ENCODE peak calls at places on chromosomes 12 and 14, in seven cellular contexts. D is EL; M is KBM-7; R is smooth muscle cell of the brain vasculature; S is activated CD4-positive, alpha-beta memory T cell treated with anti-CD3 and anti-CD28 coated beads, Interleukin-2, amount 10 ng/mL, durations not matched to agents 7 days and 5 days; T is tibial artery; X is stimulated activated naive B cell treated with anti-CD40 and anti-IgM and Interleukin-4, amounts not matched to agents 10 μg/mL and 1 μg/mL and 100 μg/mL, for 72 hours. O is an unnamed sample.

GRCh38 chr12:54051916-54052744 is 1.5 kb upstream of the HOXC4 start:
- DNase-seq in S (no peak), R (no peak), D (no peak), M (no peak), T (no peak), X (no peak), O (no peak)

GRCh38 chr14:104087981-104088850 is 2.7 kb downstream of the ASPG start:
- DNase-seq in M (no peak), T (peak; percentile 16), R (no peak), S (no peak), D (no peak), X (no peak), O (no peak)

GRCh38 chr14:101862711-101863110 is 101.2 kb downstream of the PPP2R5C start:
- DNase-seq in M (no peak), R (no peak), X (no peak), D (no peak), T (no peak), S (no peak), O (no peak)

GRCh38 chr12:11633968-11634367 is 15.5 kb upstream of the ETV6 start:
- DNase-seq in T (no peak), X (no peak), D (peak; percentile 57), M (no peak), R (no peak), S (no peak), O (no peak)

GRCh38 chr14:19800282-19801117 is 3.1 kb upstream of the OR4N2 start:
- DNase-seq in R (no peak), M (no peak), S (no peak), X (no peak), D (no peak), T (no peak), O (no peak)

GRCh38 chr12:108854055-108854452 is 3.3 kb downstream of the SSH1 start:
- DNase-seq in M (no peak), T (peak; percentile 79), S (no peak), R (no peak), D (peak; percentile 93), X (no peak), O (no peak)

GRCh38 chr14:78933948-78934524 is 763.9 kb downstream of the NRXN3 start:
- DNase-seq in T (no peak), S (no peak), M (peak; percentile 68), R (peak; percentile 23), X (no peak), D (peak; percentile 53), O (no peak)

GRCh38 chr14:85531141-85531593 is 1.2 kb downstream of the FLRT2 start:
- DNase-seq in D (peak; percentile 79), S (no peak), M (no peak), R (no peak), T (no peak), X (no peak), O (no peak)

GRCh38 chr12:78584695-78585094 is 279.9 kb upstream of the SYT1 start:
- DNase-seq in R (no peak), T (no peak), S (no peak), D (peak; percentile 29), X (no peak), M (peak; percentile 11), O (no peak)

GRCh38 chr12:96698965-96699364 is 208.1 kb upstream of the NEDD1 start:
- DNase-seq in M (no peak), T (no peak), R (no peak), X (no peak), D (no peak), S (no peak), O (no peak)

GRCh38 chr14:51304428-51304827 is 64.4 kb downstream of the TMX1 start:
- DNase-seq in X (no peak), D (peak; percentile 76), M (no peak), S (no peak), R (no peak), T (no peak), O (no peak)

GRCh38 chr14:55715889-55716288 is 135.9 kb downstream of the KTN1 start:
- DNase-seq in S (no peak), X (no peak), R (peak; percentile 24), D (peak; percentile 93), T (peak; percentile 78), M (no peak), O (no peak)

GRCh38 chr12:99910342-99910741 is 74.4 kb downstream of the ANKS1B start:
- DNase-seq in X (no peak), M (no peak), T (no peak), S (no peak), R (no peak), D (no peak), O (no peak)

GRCh38 chr12:47032644-47033043 is 46.8 kb upstream of the PCED1B start:
- DNase-seq in S (no peak), X (no peak), D (peak; percentile 65), T (no peak), M (peak; percentile 80), R (peak; percentile 39), O (peak; percentile 14)

GRCh38 chr12:25997401-25997973 is 39.0 kb downstream of the RASSF8 start:
- DNase-seq in M (no peak), R (no peak), D (peak; percentile 95), T (no peak), S (no peak), X (no peak), O (no peak)

GRCh38 chr12:129161511-129161910 is 308.2 kb downstream of the GLT1D1 start:
- DNase-seq in M (no peak), S (no peak), R (no peak), X (no peak), T (no peak), D (no peak), O (no peak)

GRCh38 chr12:82299617-82300016 is 58.6 kb downstream of the CCDC59 start:
- DNase-seq in T (no peak), S (no peak), D (no peak), R (no peak), X (no peak), M (no peak), O (no peak)

GRCh38 chr12:10214131-10214876 is 1.6 kb downstream of the GABARAPL1 start:
- DNase-seq in S (no peak), R (no peak), T (no peak), D (peak; percentile 65), X (no peak), M (no peak), O (no peak)

GRCh38 chr12:2737656-2738241 is 57.0 kb upstream of the FKBP4 start:
- DNase-seq in T (no peak), X (no peak), M (no peak), R (no peak), S (no peak), D (no peak), O (no peak)

GRCh38 chr12:22228022-22228875 is 106.3 kb downstream of the ST8SIA1 start:
- DNase-seq in S (no peak), X (no peak), R (no peak), M (no peak), D (no peak), T (no peak), O (no peak)

GRCh38 chr12:114916124-114916523 is 232.1 kb upstream of the TBX3 start:
- DNase-seq in M (no peak), T (no peak), S (no peak), R (no peak), X (no peak), D (peak; percentile 94), O (no peak)

GRCh38 chr12:53974084-53975018 is at the start of gene HOTAIR:
- DNase-seq in S (no peak), D (peak; percentile 79), M (no peak), T (no peak), R (no peak), X (no peak), O (no peak)

GRCh38 chr14:64704145-64704742 is at the start of gene PLEKHG3:
- DNase-seq in T (peak; percentile 60), S (peak; percentile 63), X (no peak), M (peak; percentile 51), D (peak; percentile 86), R (no peak), O (no peak)

GRCh38 chr14:99872786-99873440 is 79.7 kb downstream of the EML1 start:
- DNase-seq in T (no peak), S (no peak), D (no peak), R (no peak), X (no peak), M (no peak), O (no peak)

GRCh38 chr12:97288526-97288925 is 174.1 kb upstream of the RMST start:
- DNase-seq in M (no peak), D (no peak), R (no peak), X (no peak), T (no peak), S (no peak), O (no peak)

GRCh38 chr12:49866859-49867579 is 24.1 kb upstream of the BCDIN3D start:
- DNase-seq in D (peak; percentile 57), S (peak; percentile 78), M (peak; percentile 82), R (no peak), X (peak; percentile 62), T (peak; percentile 64), O (peak; percentile 62)

GRCh38 chr12:132319991-132320570 is 9.3 kb downstream of the GALNT9 start:
- DNase-seq in D (no peak), M (no peak), S (no peak), T (no peak), X (no peak), R (no peak), O (no peak)

GRCh38 chr12:1927751-1928351 is 9.4 kb upstream of the CACNA2D4 start:
- DNase-seq in D (no peak), T (no peak), S (peak; percentile 9), R (no peak), X (no peak), M (no peak), O (no peak)

GRCh38 chr14:91929700-91930099 is 17.8 kb downstream of the FBLN5 start:
- DNase-seq in D (peak; percentile 4), T (no peak), M (no peak), R (no peak), S (no peak), X (no peak), O (no peak)

GRCh38 chr14:89702151-89702936 is 252.2 kb downstream of the EFCAB11 start:
- DNase-seq in R (no peak), X (no peak), D (peak; percentile 33), T (peak; percentile 25), M (no peak), S (no peak), O (no peak)

GRCh38 chr14:69315302-69315701 is 55.3 kb downstream of the GALNT16 start:
- DNase-seq in D (no peak), X (no peak), T (no peak), R (no peak), M (no peak), S (peak; percentile 4), O (no peak)

GRCh38 chr12:26028953-26029740 is 70.7 kb downstream of the RASSF8 start:
- DNase-seq in D (peak; percentile 55), R (peak; percentile 40), M (peak; percentile 45), T (no peak), S (peak; percentile 18), X (no peak), O (no peak)

GRCh38 chr12:57521475-57522018 is 1.1 kb upstream of the MBD6 start:
- DNase-seq in T (peak; percentile 50), R (no peak), M (peak; percentile 20), S (peak; percentile 38), D (peak; percentile 47), X (no peak), O (no peak)

GRCh38 chr12:90075685-90076084 is 367.0 kb upstream of the ATP2B1 start:
- DNase-seq in D (no peak), T (no peak), R (no peak), X (no peak), S (no peak), M (no peak), O (no peak)

GRCh38 chr14:46344327-46344937 is 307.1 kb downstream of the RPL10L start:
- DNase-seq in X (no peak), M (peak; percentile 55), T (no peak), D (peak; percentile 16), R (no peak), S (no peak), O (no peak)

GRCh38 chr12:48882325-48882687 is 16.6 kb upstream of the RND1 start:
- DNase-seq in D (peak; percentile 19), T (peak; percentile 24), S (no peak), X (no peak), M (peak; percentile 19), R (no peak), O (no peak)

GRCh38 chr12:130053641-130054040 is 108.6 kb upstream of the FZD10 start:
- DNase-seq in T (no peak), D (no peak), R (no peak), X (no peak), M (no peak), S (no peak), O (no peak)